ENCODE peak calls at places on chromosomes 5 and 9, in five cellular contexts. W is body of pancreas, X is pancreas, B is spleen, C is esophagus muscularis mucosa. Q is an unnamed sample.

GRCh38 chr5:81740758-81741157 is 10.1 kb downstream of the SSBP2 start:
- DNase-seq in W (no peak), X (no peak), B (no peak), C (no peak), Q (no peak)

GRCh38 chr5:126108505-126108904 is 314.7 kb upstream of the GRAMD2B start:
- DNase-seq in W (no peak), X (no peak), B (no peak), C (no peak), Q (no peak)

GRCh38 chr9:17021379-17021970 is 113.4 kb upstream of the CNTLN start:
- DNase-seq in W (no peak), X (no peak), B (no peak), C (no peak), Q (no peak)

GRCh38 chr5:41246376-41246775 is 33.0 kb upstream of the C6 start:
- DNase-seq in W (no peak), X (no peak), B (no peak), C (no peak), Q (no peak)

GRCh38 chr9:136439550-136440408 is at the start of gene INPP5E:
- DNase-seq in W (peak; percentile 72), X (peak; percentile 86), B (peak; percentile 95), C (no peak), Q (no peak)

GRCh38 chr5:35803221-35803651 is 53.5 kb upstream of the IL7R start:
- DNase-seq in W (peak; percentile 21), X (no peak), B (no peak), C (no peak), Q (no peak)

GRCh38 chr9:93950619-93951601 is 4.2 kb downstream of the BARX1 start:
- DNase-seq in W (peak; percentile 63), X (peak; percentile 81), B (no peak), C (no peak), Q (no peak)

GRCh38 chr5:114319821-114320220 is 42.0 kb upstream of the KCNN2 start:
- DNase-seq in W (no peak), X (no peak), B (no peak), C (no peak), Q (no peak)

GRCh38 chr5:159184858-159185381 is 24.4 kb downstream of the RNF145 start:
- DNase-seq in W (no peak), X (no peak), B (no peak), C (no peak), Q (no peak)

GRCh38 chr5:154403776-154404387 is 41.9 kb upstream of the SAP30L start:
- DNase-seq in W (no peak), X (no peak), B (no peak), C (no peak), Q (no peak)

GRCh38 chr5:170971-171800 is 20.1 kb upstream of the LRRC14B start:
- DNase-seq in W (no peak), X (peak; percentile 60), B (peak; percentile 73), C (no peak), Q (no peak)

GRCh38 chr5:88713818-88714217 is 169.2 kb downstream of the MEF2C start:
- DNase-seq in W (no peak), X (no peak), B (no peak), C (no peak), Q (no peak)

GRCh38 chr5:178371362-178372090 is 138.9 kb upstream of the PHYKPL start:
- DNase-seq in W (no peak), X (peak; percentile 45), B (no peak), C (no peak), Q (no peak)

GRCh38 chr9:78004478-78005229 is 27.0 kb downstream of the GNAQ start:
- DNase-seq in W (peak; percentile 37), X (no peak), B (peak; percentile 61), C (no peak), Q (no peak)

GRCh38 chr9:109181284-109181683 is 14.2 kb upstream of the FRRS1L start:
- DNase-seq in W (no peak), X (no peak), B (no peak), C (no peak), Q (no peak)

GRCh38 chr9:133188006-133188842 is 20.8 kb downstream of the OBP2B start:
- DNase-seq in W (no peak), X (no peak), B (peak; percentile 54), C (no peak), Q (no peak)

GRCh38 chr5:177427919-177428573 is 1.6 kb downstream of the GRK6 start:
- DNase-seq in W (no peak), X (peak; percentile 56), B (peak; percentile 90), C (no peak), Q (no peak)

GRCh38 chr9:113185271-113185670 is 34.5 kb downstream of the SLC31A2 start:
- DNase-seq in W (no peak), X (no peak), B (no peak), C (peak; percentile 12), Q (no peak)

GRCh38 chr5:66232701-66233100 is 88.6 kb downstream of the SREK1 start:
- DNase-seq in W (no peak), X (no peak), B (no peak), C (no peak), Q (no peak)

GRCh38 chr9:37915911-37916470 is 12.1 kb upstream of the SLC25A51 start:
- DNase-seq in W (no peak), X (no peak), B (peak; percentile 73), C (no peak), Q (peak; percentile 85)

GRCh38 chr5:81751836-81752643 is 1.1 kb upstream of the SSBP2 start:
- DNase-seq in W (no peak), X (no peak), B (no peak), C (no peak), Q (no peak)

GRCh38 chr5:173196133-173196952 is 38.7 kb downstream of the NKX2-5 start:
- DNase-seq in W (no peak), X (no peak), B (no peak), C (no peak), Q (no peak)

DNA sequence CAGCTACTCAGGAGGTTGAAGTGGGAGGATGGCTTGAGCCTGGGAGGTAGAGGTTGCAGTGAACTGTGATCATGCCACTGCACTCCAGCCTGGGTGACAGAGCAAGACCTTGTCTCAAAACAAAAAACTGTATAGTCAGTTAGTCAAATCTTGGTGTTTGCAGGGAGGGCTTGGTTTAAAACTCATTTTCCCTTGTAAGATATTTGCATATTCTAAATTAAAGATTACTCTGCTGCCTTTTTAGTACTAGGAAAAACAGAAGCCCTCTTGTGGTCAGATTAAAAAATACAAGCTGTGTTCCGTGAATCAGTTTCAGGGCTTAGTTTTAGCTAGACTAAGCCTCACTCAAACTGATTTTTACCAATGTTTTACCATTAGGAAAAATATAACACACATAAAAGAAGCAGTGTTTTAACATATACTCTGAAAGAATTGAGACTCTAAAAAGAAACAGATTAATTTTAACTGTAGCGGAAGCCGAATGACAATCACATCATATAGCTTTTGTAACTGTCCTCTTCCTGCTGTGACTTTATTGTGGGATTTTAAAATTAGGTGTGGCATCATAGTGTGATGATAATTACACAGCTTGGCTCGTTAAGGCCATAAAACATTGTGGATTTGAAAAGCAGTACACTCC is 84.9 kb upstream of the BASP1 start:
- DNase-seq in W (no peak), X (no peak), B (no peak), C (no peak), Q (no peak)
- H3K4me3 ChIP-seq in W (no peak overlapping the region), X (no peak overlapping the region), B (no peak overlapping the region), C (no peak overlapping the region), Q (no peak overlapping the region)

DNA sequence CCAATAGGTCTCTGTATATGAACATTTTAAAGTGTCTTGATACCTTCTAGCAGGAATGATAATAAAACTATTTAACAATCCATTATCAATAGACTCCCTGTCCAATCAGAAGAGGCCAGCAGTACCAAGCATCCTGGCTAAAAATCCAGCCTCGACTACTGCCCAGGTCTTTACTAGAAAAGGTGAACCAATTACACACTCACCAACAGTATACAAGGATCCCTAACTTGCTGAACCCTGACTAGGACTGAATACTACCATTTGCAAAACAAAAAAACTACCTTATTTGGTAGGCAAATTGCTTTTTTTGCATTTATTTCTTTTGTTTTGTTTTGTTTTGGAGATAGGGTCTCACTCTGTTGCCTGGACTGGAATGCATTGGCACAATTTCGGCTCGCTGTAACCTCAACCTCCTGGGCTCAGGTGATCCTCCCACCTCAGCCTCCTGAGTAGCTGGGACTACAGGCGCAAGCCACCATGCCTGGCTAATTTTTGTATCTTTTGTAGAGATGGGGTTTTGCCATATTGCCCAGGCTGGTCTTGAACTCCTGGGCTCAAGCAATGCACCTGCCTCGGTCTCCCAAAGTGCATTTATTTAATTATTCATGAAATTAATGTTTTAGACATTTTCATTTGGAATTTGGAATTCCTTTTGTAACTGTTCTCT is 27.5 kb downstream of the FNBP1 start:
- DNase-seq in W (no peak), X (no peak), B (no peak), C (no peak), Q (no peak)
- H3K4me1 ChIP-seq in W (no peaks in the 10 kb centered on the region), X (no peaks in the 10 kb centered on the region), B (peaks cover 57% of the 10 kb centered on the region), C (peaks cover 73% of the 10 kb centered on the region), Q (peaks cover 10% of the 10 kb centered on the region)

GRCh38 chr5:96279796-96280542 is 153.1 kb downstream of the PCSK1 start:
- DNase-seq in W (no peak), X (no peak), B (no peak), C (no peak), Q (no peak)
- TF ChIP-seq CTCF in W (no peak), X (no peak), B (no peak), C (no peak), Q (no peak)

DNA sequence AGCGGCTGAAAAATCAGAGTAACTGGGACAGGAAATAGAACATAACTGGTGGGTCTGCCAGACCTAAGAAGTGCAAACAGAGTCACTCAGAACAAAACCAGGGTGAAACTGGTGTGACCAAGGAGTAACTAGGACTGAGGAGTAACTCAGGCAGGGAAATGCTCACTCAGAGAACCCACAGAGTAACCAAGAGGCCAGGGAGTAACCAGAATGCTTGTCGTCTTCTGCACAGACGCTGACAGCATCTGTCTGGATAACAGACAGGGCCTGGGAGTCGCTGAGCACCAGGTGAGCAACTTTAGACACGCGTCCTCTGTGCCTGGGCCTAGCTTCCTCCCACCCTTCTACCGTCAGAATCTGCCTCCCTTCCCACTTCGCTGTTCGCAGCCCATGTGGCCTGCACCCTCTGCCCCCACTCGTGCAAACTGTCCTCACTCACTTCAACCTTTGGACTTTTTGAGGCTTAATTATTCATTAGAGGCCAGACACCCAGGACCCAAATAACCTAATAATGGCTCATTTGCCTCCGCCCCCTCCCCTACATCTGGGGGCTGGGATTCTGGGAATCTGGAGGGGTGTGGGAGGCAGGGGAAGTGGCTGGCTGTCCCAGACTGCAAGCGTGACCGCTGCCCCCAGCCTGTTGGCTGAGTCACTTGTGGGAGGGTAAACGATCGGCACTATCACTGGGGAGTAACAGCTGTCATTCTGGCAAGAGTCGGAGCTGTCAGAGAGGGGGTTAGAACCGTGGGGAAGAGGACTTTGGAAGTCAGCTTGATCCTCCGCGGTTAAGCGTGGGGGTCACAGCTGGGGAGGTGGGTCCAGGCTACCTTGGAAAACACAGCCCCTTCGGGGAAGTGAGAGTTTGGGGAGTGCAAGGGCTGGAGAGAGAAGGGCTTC is 638 bp downstream of the AQP3 start:
- DNase-seq in W (peak; percentile 78), X (no peak), B (no peak), C (no peak), Q (no peak)
- H3K4me3 ChIP-seq in W (peak overlapping the region; percentile 41), X (peak overlapping the region; percentile 45), B (peak overlapping the region; percentile 43), C (peak overlapping the region; percentile 67), Q (peak overlapping the region; percentile 49)

Q was measured in vagina.